ENCODE peak calls at places on chromosomes 13 and 19, in seven cellular contexts. U, A, C, E, K, M and N are unnamed samples.

GRCh38 chr13:66501187-66501586 is 728.9 kb downstream of the PCDH9 start:
- DNase-seq in U (no peak), A (no peak), C (no peak), E (peak; percentile 55), K (no peak), M (no peak), N (no peak)

GRCh38 chr13:78595819-78596700 is 7.3 kb downstream of the POU4F1 start:
- DNase-seq in U (no peak), A (no peak), C (peak; percentile 69), E (no peak), K (no peak), M (no peak), N (peak; percentile 72)

GRCh38 chr13:77894743-77895142 is 23.9 kb downstream of the EDNRB start:
- DNase-seq in U (no peak), A (no peak), C (no peak), E (no peak), K (no peak), M (no peak), N (no peak)

GRCh38 chr13:101211261-101211660 is 205.0 kb downstream of the NALCN start:
- DNase-seq in U (no peak), A (no peak), C (no peak), E (peak; percentile 59), K (no peak), M (no peak), N (no peak)

GRCh38 chr13:114043421-114044053 is 69.7 kb upstream of the C13orf46 start:
- DNase-seq in U (no peak), A (no peak), C (no peak), E (peak; percentile 91), K (peak; percentile 66), M (peak; percentile 71), N (no peak)

GRCh38 chr19:52170304-52170703 is 1.1 kb downstream of the ZNF836 start:
- DNase-seq in U (no peak), A (no peak), C (no peak), E (no peak), K (no peak), M (no peak), N (no peak)

GRCh38 chr19:4098493-4098892 is 25.4 kb downstream of the MAP2K2 start:
- DNase-seq in U (no peak), A (no peak), C (no peak), E (no peak), K (peak; percentile 75), M (peak; percentile 79), N (no peak)

GRCh38 chr19:8081569-8082550 is 29.3 kb downstream of the CCL25 start:
- DNase-seq in U (no peak), A (no peak), C (no peak), E (no peak), K (no peak), M (no peak), N (no peak)

GRCh38 chr13:28568286-28568685 is 73.4 kb upstream of the FLT1 start:
- DNase-seq in U (no peak), A (no peak), C (no peak), E (peak; percentile 11), K (peak; percentile 71), M (peak; percentile 76), N (no peak)

GRCh38 chr13:29496241-29496712 is 99.2 kb downstream of the SLC7A1 start:
- DNase-seq in U (no peak), A (peak; percentile 47), C (no peak), E (no peak), K (peak; percentile 31), M (peak; percentile 53), N (no peak)

GRCh38 chr19:49556412-49557398 is 23.7 kb downstream of the NOSIP start:
- DNase-seq in U (no peak), A (no peak), C (peak; percentile 82), E (peak; percentile 29), K (no peak), M (no peak), N (no peak)

GRCh38 chr13:75762066-75762937 is 126.2 kb downstream of the LMO7 start:
- DNase-seq in U (no peak), A (no peak), C (no peak), E (no peak), K (no peak), M (no peak), N (no peak)

GRCh38 chr13:27969073-27969865 is at the start of gene CDX2:
- DNase-seq in U (no peak), A (no peak), C (peak; percentile 52), E (no peak), K (no peak), M (no peak), N (no peak)

GRCh38 chr13:93279982-93280381 is 53.4 kb downstream of the GPC6 start:
- DNase-seq in U (no peak), A (no peak), C (no peak), E (no peak), K (no peak), M (no peak), N (no peak)

GRCh38 chr19:55256562-55257460 is 2.0 kb downstream of the PPP6R1 start:
- DNase-seq in U (no peak), A (no peak), C (no peak), E (no peak), K (no peak), M (no peak), N (no peak)

GRCh38 chr13:44141725-44142539 is 231.7 kb upstream of the SERP2 start:
- DNase-seq in U (peak; percentile 98), A (peak; percentile 97), C (peak; percentile 99), E (peak; percentile 92), K (peak; percentile 98), M (peak; percentile 98), N (peak; percentile 99)
- TF ChIP-seq CTCF in U (peak; percentile 44), A (no peak), C (no peak), E (no peak), K (no peak), M (peak; percentile 48), N (no peak)

GRCh38 chr13:59343132-59343531 is 820.6 kb downstream of the DIAPH3 start:
- DNase-seq in U (no peak), A (no peak), C (no peak), E (no peak), K (no peak), M (no peak), N (no peak)

GRCh38 chr13:59346861-59347470 is 816.8 kb downstream of the DIAPH3 start:
- DNase-seq in U (no peak), A (no peak), C (peak; percentile 23), E (no peak), K (no peak), M (no peak), N (no peak)

GRCh38 chr13:59345316-59345715 is 818.4 kb downstream of the DIAPH3 start:
- DNase-seq in U (peak; percentile 23), A (no peak), C (no peak), E (peak; percentile 11), K (peak; percentile 93), M (peak; percentile 80), N (no peak)

GRCh38 chr13:59342396-59342795 is 821.3 kb downstream of the DIAPH3 start:
- DNase-seq in U (no peak), A (no peak), C (no peak), E (no peak), K (no peak), M (no peak), N (no peak)

GRCh38 chr13:59343993-59344780 is 819.5 kb downstream of the DIAPH3 start:
- DNase-seq in U (no peak), A (no peak), C (no peak), E (no peak), K (no peak), M (no peak), N (no peak)
- TF ChIP-seq CTCF in U (no peak), A (no peak), C (no peak), E (no peak), K (peak; percentile 32), M (no peak), N (peak; percentile 29)

DNA sequence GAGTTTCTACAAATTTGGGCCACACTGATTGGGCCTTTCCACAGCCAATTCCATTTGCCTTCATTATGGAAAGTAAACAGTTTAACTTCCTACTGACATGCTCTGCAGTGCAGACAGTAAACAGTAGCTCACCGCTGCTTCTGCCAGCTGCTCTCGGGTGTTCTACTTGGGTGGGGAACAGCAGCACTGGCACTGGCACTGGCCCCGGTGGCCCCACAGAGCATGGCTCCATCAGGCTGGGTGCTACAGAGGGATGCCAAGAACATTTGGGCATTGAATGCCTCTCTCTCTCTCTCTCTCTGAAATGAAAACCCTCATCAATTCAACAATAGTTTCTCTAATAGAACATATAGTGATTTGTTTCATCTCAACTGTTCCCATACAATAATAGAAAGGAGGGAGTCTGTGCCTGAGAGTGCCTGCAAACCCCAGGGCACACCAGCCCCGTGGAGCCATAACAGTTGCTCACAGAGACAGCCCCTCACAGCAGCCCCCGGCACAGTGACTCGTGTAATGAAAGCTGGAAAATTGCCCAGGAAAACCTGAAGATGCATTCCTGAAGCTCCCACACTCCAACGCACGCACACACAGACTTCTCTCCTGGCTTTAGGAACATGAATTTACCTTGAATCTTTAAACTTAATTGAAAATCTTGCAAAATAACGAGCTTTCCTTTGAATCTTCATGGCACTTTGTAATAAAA is 38.2 kb upstream of the GJB6 start:
- DNase-seq in U (no peak), A (no peak), C (no peak), E (peak; percentile 50), K (no peak), M (no peak), N (no peak)
- TF ChIP-seq CTCF in U (no peak), A (no peak), C (no peak), E (no peak), K (no peak), M (no peak), N (no peak)

GRCh38 chr13:56869671-56870070 is 271.0 kb upstream of the PRR20A start:
- DNase-seq in U (no peak), A (no peak), C (no peak), E (no peak), K (no peak), M (no peak), N (no peak)

GRCh38 chr13:56861472-56861871 is 279.2 kb upstream of the PRR20A start:
- DNase-seq in U (no peak), A (no peak), C (no peak), E (peak; percentile 29), K (no peak), M (no peak), N (no peak)

DNA sequence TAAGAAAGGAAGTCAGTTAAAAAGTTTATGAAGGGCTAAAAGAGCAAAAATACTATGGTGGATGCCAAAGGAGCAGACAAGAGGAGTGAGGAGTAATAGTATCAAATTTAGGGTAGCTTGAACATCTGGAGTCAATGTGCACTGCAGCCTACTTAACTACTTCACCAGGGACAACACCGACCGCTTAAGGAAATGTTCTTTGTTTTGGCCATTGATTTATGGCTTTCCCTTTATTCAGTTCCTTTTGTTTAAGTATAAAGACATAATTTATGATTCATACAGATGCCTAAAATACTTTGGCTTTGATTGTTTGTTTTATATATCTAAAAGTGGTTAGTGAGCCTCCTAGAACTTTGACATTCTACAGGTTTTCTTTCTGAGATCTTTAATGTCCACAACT is 276.3 kb upstream of the PRR20A start:
- DNase-seq in U (no peak), A (no peak), C (no peak), E (peak; percentile 9), K (no peak), M (no peak), N (no peak)
- TF ChIP-seq CTCF in U (no peak), A (no peak), C (no peak), E (no peak), K (no peak), M (no peak), N (no peak)